ENCODE peak calls at places on chromosomes 6 and 20, in ten cellular contexts. One of them, this sample, is unnamed.
A peak's percentile ranks its signal among the peaks of the same experiment; 100 is the strongest.

GRCh38 chr6:43951063-43951755 is 176.0 kb downstream of the MRPL14 start:
- DNase-seq in HTR-8/SVneo: no peak
- DNase-seq in NCI-H2029: no peak
- DNase-seq in activated CD8-positive, alpha-beta memory T cell treated with anti-CD3 and anti-CD28 coated beads, Interleukin-2, amount 10 ng/mL, durations not matched to agents 7 days and 5 days: no peak
- DNase-seq in AG09319: no peak
- DNase-seq in transverse colon: peak; percentile 75
- DNase-seq in stomach: peak; percentile 87
- DNase-seq in left cardiac atrium: peak; percentile 58
- DNase-seq in CD8-positive, alpha-beta T cell: no peak
- DNase-seq in prostate gland: no peak
- DNase-seq in this sample: no peak

GRCh38 chr6:106883808-106884262 is 90.7 kb downstream of the CD24 start:
- DNase-seq in stomach: no peak
- DNase-seq in CD8-positive, alpha-beta T cell: no peak
- DNase-seq in HTR-8/SVneo: no peak
- DNase-seq in prostate gland: no peak
- DNase-seq in left cardiac atrium: no peak
- DNase-seq in transverse colon: no peak
- DNase-seq in NCI-H2029: peak; percentile 28
- DNase-seq in activated CD8-positive, alpha-beta memory T cell treated with anti-CD3 and anti-CD28 coated beads, Interleukin-2, amount 10 ng/mL, durations not matched to agents 7 days and 5 days: no peak
- DNase-seq in AG09319: no peak
- DNase-seq in this sample: no peak

GRCh38 chr6:33692760-33693158 is 18.7 kb downstream of the UQCC2 start:
- DNase-seq in activated CD8-positive, alpha-beta memory T cell treated with anti-CD3 and anti-CD28 coated beads, Interleukin-2, amount 10 ng/mL, durations not matched to agents 7 days and 5 days: peak; percentile 89
- DNase-seq in transverse colon: peak; percentile 67
- DNase-seq in stomach: peak; percentile 51
- DNase-seq in CD8-positive, alpha-beta T cell: peak; percentile 69
- DNase-seq in HTR-8/SVneo: no peak
- DNase-seq in AG09319: no peak
- DNase-seq in left cardiac atrium: peak; percentile 31
- DNase-seq in NCI-H2029: no peak
- DNase-seq in prostate gland: no peak
- DNase-seq in this sample: no peak

GRCh38 chr6:39192736-39193135 is 36.5 kb downstream of the KCNK5 start:
- DNase-seq in HTR-8/SVneo: no peak
- DNase-seq in prostate gland: no peak
- DNase-seq in transverse colon: no peak
- DNase-seq in AG09319: no peak
- DNase-seq in activated CD8-positive, alpha-beta memory T cell treated with anti-CD3 and anti-CD28 coated beads, Interleukin-2, amount 10 ng/mL, durations not matched to agents 7 days and 5 days: no peak
- DNase-seq in left cardiac atrium: no peak
- DNase-seq in CD8-positive, alpha-beta T cell: no peak
- DNase-seq in stomach: no peak
- DNase-seq in NCI-H2029: no peak
- DNase-seq in this sample: no peak

GRCh38 chr6:37653933-37654565 is 43.6 kb downstream of the MDGA1 start:
- DNase-seq in left cardiac atrium: no peak
- DNase-seq in transverse colon: peak; percentile 49
- DNase-seq in CD8-positive, alpha-beta T cell: peak; percentile 24
- DNase-seq in prostate gland: no peak
- DNase-seq in NCI-H2029: no peak
- DNase-seq in stomach: peak; percentile 35
- DNase-seq in HTR-8/SVneo: peak; percentile 38
- DNase-seq in activated CD8-positive, alpha-beta memory T cell treated with anti-CD3 and anti-CD28 coated beads, Interleukin-2, amount 10 ng/mL, durations not matched to agents 7 days and 5 days: peak; percentile 65
- DNase-seq in AG09319: no peak
- DNase-seq in this sample: no peak

GRCh38 chr20:46621492-46621891 is 29.8 kb downstream of the SLC13A3 start:
- DNase-seq in left cardiac atrium: no peak
- DNase-seq in HTR-8/SVneo: peak; percentile 49
- DNase-seq in activated CD8-positive, alpha-beta memory T cell treated with anti-CD3 and anti-CD28 coated beads, Interleukin-2, amount 10 ng/mL, durations not matched to agents 7 days and 5 days: no peak
- DNase-seq in CD8-positive, alpha-beta T cell: no peak
- DNase-seq in AG09319: no peak
- DNase-seq in prostate gland: no peak
- DNase-seq in stomach: no peak
- DNase-seq in NCI-H2029: no peak
- DNase-seq in transverse colon: no peak
- DNase-seq in this sample: peak; percentile 16

GRCh38 chr20:5893052-5893451 is 57.3 kb downstream of the TRMT6 start:
- DNase-seq in prostate gland: no peak
- DNase-seq in NCI-H2029: no peak
- DNase-seq in stomach: no peak
- DNase-seq in HTR-8/SVneo: no peak
- DNase-seq in transverse colon: no peak
- DNase-seq in CD8-positive, alpha-beta T cell: no peak
- DNase-seq in left cardiac atrium: no peak
- DNase-seq in activated CD8-positive, alpha-beta memory T cell treated with anti-CD3 and anti-CD28 coated beads, Interleukin-2, amount 10 ng/mL, durations not matched to agents 7 days and 5 days: no peak
- DNase-seq in AG09319: no peak
- DNase-seq in this sample: no peak

GRCh38 chr20:48831702-48832422 is 4.1 kb upstream of the PREX1 start:
- DNase-seq in AG09319: peak; percentile 10
- DNase-seq in left cardiac atrium: peak; percentile 79
- DNase-seq in stomach: peak; percentile 68
- DNase-seq in prostate gland: no peak
- DNase-seq in transverse colon: peak; percentile 22
- DNase-seq in activated CD8-positive, alpha-beta memory T cell treated with anti-CD3 and anti-CD28 coated beads, Interleukin-2, amount 10 ng/mL, durations not matched to agents 7 days and 5 days: no peak
- DNase-seq in NCI-H2029: no peak
- DNase-seq in HTR-8/SVneo: peak; percentile 72
- DNase-seq in CD8-positive, alpha-beta T cell: no peak
- DNase-seq in this sample: no peak

This sample was measured in astrocyte.